ENCODE peak calls at places on chromosomes 7 and 10, in six cellular contexts. One of them, this sample, is unnamed.

GRCh38 chr7:151178236-151178635 is 8.8 kb downstream of the ASB10 start:
- DNase-seq in non-pigmented ciliary epithelial cell: no peak
- DNase-seq in T-helper 1 cell: no peak
- DNase-seq in activated gamma-delta T cell treated with anti-CD3 and anti-CD28 coated beads, Interleukin-2, amount 50 U/mL, for 16 hours: no peak
- DNase-seq in astrocyte of the hippocampus: no peak
- DNase-seq in kidney tubule cell: no peak
- DNase-seq in this sample: no peak

GRCh38 chr10:61902448-61903183 is 1.1 kb downstream of the ARID5B start:
- DNase-seq in non-pigmented ciliary epithelial cell: no peak
- DNase-seq in T-helper 1 cell: peak; percentile 39
- DNase-seq in activated gamma-delta T cell treated with anti-CD3 and anti-CD28 coated beads, Interleukin-2, amount 50 U/mL, for 16 hours: peak; percentile 50
- DNase-seq in astrocyte of the hippocampus: peak; percentile 77
- DNase-seq in kidney tubule cell: peak; percentile 69
- DNase-seq in this sample: peak; percentile 44

GRCh38 chr10:12435348-12435747 is 86.0 kb downstream of the CAMK1D start:
- DNase-seq in non-pigmented ciliary epithelial cell: no peak
- DNase-seq in T-helper 1 cell: no peak
- DNase-seq in activated gamma-delta T cell treated with anti-CD3 and anti-CD28 coated beads, Interleukin-2, amount 50 U/mL, for 16 hours: no peak
- DNase-seq in astrocyte of the hippocampus: no peak
- DNase-seq in kidney tubule cell: peak; percentile 65
- DNase-seq in this sample: no peak

GRCh38 chr10:93465806-93466675 is 16.1 kb downstream of the MYOF start:
- DNase-seq in non-pigmented ciliary epithelial cell: peak; percentile 75
- DNase-seq in T-helper 1 cell: no peak
- DNase-seq in activated gamma-delta T cell treated with anti-CD3 and anti-CD28 coated beads, Interleukin-2, amount 50 U/mL, for 16 hours: no peak
- DNase-seq in astrocyte of the hippocampus: peak; percentile 97
- DNase-seq in kidney tubule cell: peak; percentile 99
- DNase-seq in this sample: no peak

GRCh38 chr10:11012476-11012875 is 5.2 kb upstream of the CELF2 start:
- DNase-seq in non-pigmented ciliary epithelial cell: no peak
- DNase-seq in T-helper 1 cell: no peak
- DNase-seq in activated gamma-delta T cell treated with anti-CD3 and anti-CD28 coated beads, Interleukin-2, amount 50 U/mL, for 16 hours: no peak
- DNase-seq in astrocyte of the hippocampus: no peak
- DNase-seq in kidney tubule cell: no peak
- DNase-seq in this sample: no peak

GRCh38 chr10:72170263-72170662 is 45.5 kb upstream of the ANAPC16 start:
- DNase-seq in non-pigmented ciliary epithelial cell: no peak
- DNase-seq in T-helper 1 cell: no peak
- DNase-seq in activated gamma-delta T cell treated with anti-CD3 and anti-CD28 coated beads, Interleukin-2, amount 50 U/mL, for 16 hours: no peak
- DNase-seq in astrocyte of the hippocampus: peak; percentile 67
- DNase-seq in kidney tubule cell: peak; percentile 88
- DNase-seq in this sample: no peak

GRCh38 chr10:121559321-121559720 is 38.9 kb downstream of the FGFR2 start:
- DNase-seq in non-pigmented ciliary epithelial cell: no peak
- DNase-seq in T-helper 1 cell: no peak
- DNase-seq in activated gamma-delta T cell treated with anti-CD3 and anti-CD28 coated beads, Interleukin-2, amount 50 U/mL, for 16 hours: no peak
- DNase-seq in astrocyte of the hippocampus: peak; percentile 33
- DNase-seq in kidney tubule cell: peak; percentile 9
- DNase-seq in this sample: no peak

GRCh38 chr10:86310291-86310690 is 56.3 kb downstream of the GRID1 start:
- DNase-seq in non-pigmented ciliary epithelial cell: no peak
- DNase-seq in T-helper 1 cell: no peak
- DNase-seq in activated gamma-delta T cell treated with anti-CD3 and anti-CD28 coated beads, Interleukin-2, amount 50 U/mL, for 16 hours: no peak
- DNase-seq in astrocyte of the hippocampus: no peak
- DNase-seq in kidney tubule cell: no peak
- DNase-seq in this sample: no peak

GRCh38 chr10:101672536-101672935 is 22.4 kb downstream of the FBXW4 start:
- DNase-seq in non-pigmented ciliary epithelial cell: no peak
- DNase-seq in T-helper 1 cell: no peak
- DNase-seq in activated gamma-delta T cell treated with anti-CD3 and anti-CD28 coated beads, Interleukin-2, amount 50 U/mL, for 16 hours: no peak
- DNase-seq in astrocyte of the hippocampus: peak; percentile 34
- DNase-seq in kidney tubule cell: no peak
- DNase-seq in this sample: no peak

GRCh38 chr10:77497748-77498147 is 139.9 kb downstream of the KCNMA1 start:
- DNase-seq in non-pigmented ciliary epithelial cell: no peak
- DNase-seq in T-helper 1 cell: no peak
- DNase-seq in activated gamma-delta T cell treated with anti-CD3 and anti-CD28 coated beads, Interleukin-2, amount 50 U/mL, for 16 hours: no peak
- DNase-seq in astrocyte of the hippocampus: peak; percentile 79
- DNase-seq in kidney tubule cell: peak; percentile 74
- DNase-seq in this sample: no peak

GRCh38 chr10:132959296-132959961 is 17.1 kb upstream of the CFAP46 start:
- DNase-seq in non-pigmented ciliary epithelial cell: no peak
- DNase-seq in T-helper 1 cell: no peak
- DNase-seq in activated gamma-delta T cell treated with anti-CD3 and anti-CD28 coated beads, Interleukin-2, amount 50 U/mL, for 16 hours: no peak
- DNase-seq in astrocyte of the hippocampus: no peak
- DNase-seq in kidney tubule cell: no peak
- DNase-seq in this sample: no peak

GRCh38 chr7:87413951-87414381 is 61.5 kb downstream of the ABCB4 start:
- DNase-seq in non-pigmented ciliary epithelial cell: peak; percentile 32
- DNase-seq in T-helper 1 cell: no peak
- DNase-seq in activated gamma-delta T cell treated with anti-CD3 and anti-CD28 coated beads, Interleukin-2, amount 50 U/mL, for 16 hours: no peak
- DNase-seq in astrocyte of the hippocampus: peak; percentile 63
- DNase-seq in kidney tubule cell: peak; percentile 62
- DNase-seq in this sample: no peak

GRCh38 chr7:158365332-158365731 is 222.3 kb downstream of the PTPRN2 start:
- DNase-seq in non-pigmented ciliary epithelial cell: no peak
- DNase-seq in T-helper 1 cell: no peak
- DNase-seq in activated gamma-delta T cell treated with anti-CD3 and anti-CD28 coated beads, Interleukin-2, amount 50 U/mL, for 16 hours: no peak
- DNase-seq in astrocyte of the hippocampus: no peak
- DNase-seq in kidney tubule cell: no peak
- DNase-seq in this sample: no peak

GRCh38 chr10:103693812-103694205 is 161.6 kb downstream of the SH3PXD2A start:
- DNase-seq in non-pigmented ciliary epithelial cell: no peak
- DNase-seq in T-helper 1 cell: no peak
- DNase-seq in activated gamma-delta T cell treated with anti-CD3 and anti-CD28 coated beads, Interleukin-2, amount 50 U/mL, for 16 hours: no peak
- DNase-seq in astrocyte of the hippocampus: no peak
- DNase-seq in kidney tubule cell: no peak
- DNase-seq in this sample: no peak